ENCODE peak calls at places on chromosomes 5 and 9, in five cellular contexts. One of them, this sample, is unnamed.

GRCh38 chr5:87155076-87155475 is 112.6 kb upstream of the RASA1 start:
- DNase-seq in SK-N-SH: no peak
- DNase-seq in OCI-LY7: no peak
- DNase-seq in GM23338: no peak
- DNase-seq in PC-3: no peak
- DNase-seq in this sample: no peak

GRCh38 chr9:103552712-103553111 is 541.4 kb upstream of the SMC2 start:
- DNase-seq in PC-3: no peak
- DNase-seq in SK-N-SH: no peak
- DNase-seq in GM23338: no peak
- DNase-seq in OCI-LY7: no peak
- DNase-seq in this sample: no peak

GRCh38 chr5:25448646-25449045 is 803.9 kb upstream of the CDH10 start:
- DNase-seq in OCI-LY7: no peak
- DNase-seq in GM23338: peak; percentile 55
- DNase-seq in PC-3: no peak
- DNase-seq in SK-N-SH: no peak
- DNase-seq in this sample: peak; percentile 13

GRCh38 chr5:141598389-141599360 is 20.1 kb downstream of the DIAPH1 start:
- DNase-seq in OCI-LY7: no peak
- DNase-seq in GM23338: no peak
- DNase-seq in PC-3: no peak
- DNase-seq in SK-N-SH: no peak
- DNase-seq in this sample: no peak

GRCh38 chr5:1374680-1375055 is 29.8 kb upstream of the CLPTM1L start:
- DNase-seq in OCI-LY7: no peak
- DNase-seq in SK-N-SH: no peak
- DNase-seq in PC-3: peak; percentile 21
- DNase-seq in GM23338: no peak
- DNase-seq in this sample: no peak

GRCh38 chr5:87229780-87230179 is 37.9 kb upstream of the RASA1 start:
- DNase-seq in PC-3: peak; percentile 63
- DNase-seq in OCI-LY7: no peak
- DNase-seq in SK-N-SH: no peak
- DNase-seq in GM23338: no peak
- DNase-seq in this sample: no peak

GRCh38 chr9:104844710-104845109 is 80.8 kb downstream of the NIPSNAP3B start:
- DNase-seq in PC-3: no peak
- DNase-seq in OCI-LY7: no peak
- DNase-seq in SK-N-SH: no peak
- DNase-seq in GM23338: no peak
- DNase-seq in this sample: no peak

GRCh38 chr5:170353011-170353890 is 35.9 kb downstream of the KCNMB1 start:
- DNase-seq in OCI-LY7: no peak
- DNase-seq in GM23338: peak; percentile 57
- DNase-seq in SK-N-SH: peak; percentile 72
- DNase-seq in PC-3: no peak
- DNase-seq in this sample: no peak

GRCh38 chr9:129626944-129627297 is 958 bp downstream of the NTMT1 start:
- DNase-seq in PC-3: peak; percentile 37
- DNase-seq in GM23338: no peak
- DNase-seq in OCI-LY7: peak; percentile 44
- DNase-seq in SK-N-SH: no peak
- DNase-seq in this sample: no peak

GRCh38 chr5:68458416-68458815 is 242.9 kb downstream of the PIK3R1 start:
- DNase-seq in PC-3: no peak
- DNase-seq in OCI-LY7: no peak
- DNase-seq in GM23338: no peak
- DNase-seq in SK-N-SH: no peak
- DNase-seq in this sample: no peak

GRCh38 chr9:131402073-131402472 is 8.2 kb downstream of the PRRC2B start:
- DNase-seq in SK-N-SH: no peak
- DNase-seq in PC-3: no peak
- DNase-seq in OCI-LY7: no peak
- DNase-seq in GM23338: no peak
- DNase-seq in this sample: no peak

GRCh38 chr5:125317546-125317995 is 571.1 kb upstream of the ZNF608 start:
- DNase-seq in OCI-LY7: no peak
- DNase-seq in PC-3: no peak
- DNase-seq in SK-N-SH: no peak
- DNase-seq in GM23338: peak; percentile 73
- DNase-seq in this sample: no peak
- TF ChIP-seq EZH2phosphoT487 in OCI-LY7: no peak
- TF ChIP-seq EZH2phosphoT487 in PC-3: no peak
- TF ChIP-seq EZH2phosphoT487 in SK-N-SH: no peak
- TF ChIP-seq EZH2phosphoT487 in GM23338: no peak
- TF ChIP-seq EZH2phosphoT487 in this sample: no peak

DNA sequence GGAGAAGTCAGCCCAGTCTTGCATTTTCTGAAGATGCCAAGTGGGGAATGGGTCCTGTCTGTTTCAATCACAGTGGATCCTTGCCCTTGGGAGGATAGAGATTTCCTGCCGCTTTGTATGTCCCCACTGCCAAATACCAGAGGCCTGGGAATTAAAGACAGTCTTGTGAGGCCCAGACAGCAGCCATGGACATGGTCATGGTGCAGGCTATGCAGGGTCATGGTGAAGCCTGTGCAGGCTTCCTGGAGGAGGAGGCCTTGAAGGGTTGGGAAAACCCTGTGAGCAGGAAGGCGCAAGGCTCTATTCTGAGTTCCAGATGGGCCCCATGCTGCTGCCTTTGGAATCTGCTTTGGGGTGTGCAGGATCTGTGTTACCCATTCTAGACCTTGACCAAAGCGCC is 57.3 kb upstream of the PITX1 start:
- DNase-seq in SK-N-SH: no peak
- DNase-seq in GM23338: no peak
- DNase-seq in PC-3: no peak
- DNase-seq in OCI-LY7: no peak
- DNase-seq in this sample: no peak
- TF ChIP-seq EZH2phosphoT487 in SK-N-SH: no peak
- TF ChIP-seq EZH2phosphoT487 in GM23338: no peak
- TF ChIP-seq EZH2phosphoT487 in PC-3: no peak
- TF ChIP-seq EZH2phosphoT487 in OCI-LY7: no peak
- TF ChIP-seq EZH2phosphoT487 in this sample: no peak

DNA sequence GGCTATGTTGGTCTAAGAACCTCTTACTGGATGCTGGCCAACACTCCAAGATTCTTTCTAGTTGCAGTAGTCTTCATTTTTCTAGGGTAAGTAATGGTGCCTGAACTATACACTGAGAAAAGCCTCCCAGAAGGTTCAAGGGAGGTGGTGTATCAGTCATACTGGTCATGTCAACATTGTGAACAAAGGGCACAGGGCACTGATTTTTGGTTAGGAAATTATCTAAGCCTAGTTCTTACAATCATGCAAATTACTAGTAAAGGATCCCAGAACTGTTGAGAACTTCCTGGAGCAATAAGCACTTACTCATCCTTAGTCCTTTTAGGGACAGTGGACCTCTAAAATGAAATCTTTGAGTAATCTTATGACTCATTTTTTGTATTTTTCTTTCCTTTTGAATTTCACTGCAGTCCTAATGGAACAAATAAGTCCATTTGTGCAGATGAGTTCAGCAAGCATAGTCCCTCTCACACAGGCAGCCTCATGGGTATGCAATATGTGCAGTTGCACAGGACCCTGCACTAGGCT is 21.1 kb upstream of the CDC42SE2 start:
- DNase-seq in OCI-LY7: no peak
- DNase-seq in PC-3: peak; percentile 74
- DNase-seq in SK-N-SH: no peak
- DNase-seq in GM23338: no peak
- DNase-seq in this sample: no peak
- TF ChIP-seq EZH2phosphoT487 in OCI-LY7: no peak
- TF ChIP-seq EZH2phosphoT487 in PC-3: no peak
- TF ChIP-seq EZH2phosphoT487 in SK-N-SH: no peak
- TF ChIP-seq EZH2phosphoT487 in GM23338: no peak
- TF ChIP-seq EZH2phosphoT487 in this sample: no peak

DNA sequence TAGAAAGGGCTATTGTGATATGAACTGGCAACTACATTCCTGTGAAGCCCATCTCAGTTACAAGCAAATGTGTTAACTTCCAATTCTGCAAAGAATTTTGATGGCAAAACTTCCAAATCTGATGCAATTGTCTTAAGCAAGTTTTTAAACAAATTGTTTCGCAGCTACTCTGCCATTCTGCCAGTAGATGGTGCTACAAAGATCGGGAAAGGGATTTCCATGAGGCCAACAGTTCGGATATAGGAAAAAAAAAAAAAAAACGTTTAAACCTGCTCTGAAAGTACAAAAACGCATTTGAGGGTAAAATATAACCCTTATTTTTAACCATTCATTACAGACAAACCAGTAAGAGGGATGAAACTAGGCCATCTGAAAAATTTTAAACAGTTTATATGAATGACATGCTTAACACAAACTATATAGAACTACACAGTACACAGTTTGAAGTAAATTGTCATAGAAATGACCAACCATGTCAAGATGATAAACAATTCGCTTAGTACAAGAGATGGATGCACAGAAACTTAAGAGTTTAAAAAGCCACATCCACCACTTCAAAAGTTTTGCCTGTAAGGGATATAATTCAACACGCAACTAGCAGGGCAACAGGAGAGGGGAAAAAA is 2.2 kb downstream of the HNRNPA0 start:
- DNase-seq in OCI-LY7: peak; percentile 57
- DNase-seq in PC-3: peak; percentile 68
- DNase-seq in GM23338: peak; percentile 79
- DNase-seq in SK-N-SH: peak; percentile 32
- DNase-seq in this sample: peak; percentile 76
- TF ChIP-seq EZH2phosphoT487 in OCI-LY7: no peak
- TF ChIP-seq EZH2phosphoT487 in PC-3: no peak
- TF ChIP-seq EZH2phosphoT487 in GM23338: no peak
- TF ChIP-seq EZH2phosphoT487 in SK-N-SH: no peak
- TF ChIP-seq EZH2phosphoT487 in this sample: no peak

GRCh38 chr9:21081999-21082398 is 4.3 kb upstream of the IFNB1 start:
- DNase-seq in GM23338: no peak
- DNase-seq in SK-N-SH: no peak
- DNase-seq in OCI-LY7: no peak
- DNase-seq in PC-3: no peak
- DNase-seq in this sample: no peak
- TF ChIP-seq EZH2phosphoT487 in GM23338: no peak
- TF ChIP-seq EZH2phosphoT487 in SK-N-SH: no peak
- TF ChIP-seq EZH2phosphoT487 in OCI-LY7: no peak
- TF ChIP-seq EZH2phosphoT487 in PC-3: no peak
- TF ChIP-seq EZH2phosphoT487 in this sample: no peak

GRCh38 chr5:80711938-80712337 is 57.2 kb upstream of the DHFR start:
- DNase-seq in OCI-LY7: no peak
- DNase-seq in PC-3: peak; percentile 37
- DNase-seq in SK-N-SH: peak; percentile 58
- DNase-seq in GM23338: peak; percentile 85
- DNase-seq in this sample: peak; percentile 34

GRCh38 chr5:80714570-80715298 is 60.0 kb upstream of the DHFR start:
- DNase-seq in SK-N-SH: no peak
- DNase-seq in OCI-LY7: no peak
- DNase-seq in GM23338: no peak
- DNase-seq in PC-3: no peak
- DNase-seq in this sample: no peak

GRCh38 chr5:80712914-80713313 is 58.1 kb upstream of the DHFR start:
- DNase-seq in PC-3: no peak
- DNase-seq in GM23338: no peak
- DNase-seq in OCI-LY7: no peak
- DNase-seq in SK-N-SH: no peak
- DNase-seq in this sample: no peak

GRCh38 chr5:80715887-80716286 is 61.1 kb upstream of the DHFR start:
- DNase-seq in PC-3: no peak
- DNase-seq in SK-N-SH: no peak
- DNase-seq in GM23338: no peak
- DNase-seq in OCI-LY7: no peak
- DNase-seq in this sample: no peak

GRCh38 chr5:80713640-80714039 is 58.9 kb upstream of the DHFR start:
- DNase-seq in SK-N-SH: no peak
- DNase-seq in PC-3: no peak
- DNase-seq in GM23338: no peak
- DNase-seq in OCI-LY7: no peak
- DNase-seq in this sample: no peak
- TF ChIP-seq EZH2phosphoT487 in SK-N-SH: no peak
- TF ChIP-seq EZH2phosphoT487 in PC-3: no peak
- TF ChIP-seq EZH2phosphoT487 in GM23338: no peak
- TF ChIP-seq EZH2phosphoT487 in OCI-LY7: no peak
- TF ChIP-seq EZH2phosphoT487 in this sample: no peak

GRCh38 chr9:109012876-109013677 is at the start of gene CTNNAL1:
- DNase-seq in OCI-LY7: peak; percentile 91
- DNase-seq in SK-N-SH: peak; percentile 99
- DNase-seq in PC-3: peak; percentile 78
- DNase-seq in GM23338: peak; percentile 96
- DNase-seq in this sample: peak; percentile 96
- TF ChIP-seq EZH2phosphoT487 in OCI-LY7: no peak
- TF ChIP-seq EZH2phosphoT487 in SK-N-SH: no peak
- TF ChIP-seq EZH2phosphoT487 in PC-3: no peak
- TF ChIP-seq EZH2phosphoT487 in GM23338: no peak
- TF ChIP-seq EZH2phosphoT487 in this sample: no peak

GRCh38 chr5:56440871-56441740 is 208.0 kb upstream of the ANKRD55 start:
- DNase-seq in SK-N-SH: no peak
- DNase-seq in OCI-LY7: no peak
- DNase-seq in PC-3: peak; percentile 47
- DNase-seq in GM23338: no peak
- DNase-seq in this sample: peak; percentile 49
- TF ChIP-seq EZH2phosphoT487 in SK-N-SH: no peak
- TF ChIP-seq EZH2phosphoT487 in OCI-LY7: no peak
- TF ChIP-seq EZH2phosphoT487 in PC-3: no peak
- TF ChIP-seq EZH2phosphoT487 in GM23338: no peak
- TF ChIP-seq EZH2phosphoT487 in this sample: no peak